ENCODE peak calls at places on chromosome 14, in eight cellular contexts. D is neural progenitor cell; F is psoas muscle; Q is CD4-positive, alpha-beta T cell; K is endothelial cell of umbilical vein; N is A549; H is stomach; X is CD8-positive, alpha-beta T cell. M is an unnamed sample.

GRCh38 chr14:89417469-89418225 is 614 bp upstream of the FOXN3 start:
- DNase-seq in Q (peak; percentile 35), X (peak; percentile 61), N (peak; percentile 61), H (peak; percentile 60), D (peak; percentile 57), K (peak; percentile 49), F (peak; percentile 81), M (peak; percentile 63)

GRCh38 chr14:33714527-33715222 is 236.2 kb downstream of the EGLN3 start:
- DNase-seq in N (no peak), X (no peak), F (no peak), D (no peak), H (no peak), Q (no peak), K (peak; percentile 46), M (no peak)

GRCh38 chr14:99784508-99784907 is 8.7 kb upstream of the EML1 start:
- DNase-seq in N (no peak), D (no peak), F (no peak), Q (no peak), H (no peak), K (no peak), X (no peak), M (no peak)

GRCh38 chr14:84458881-84459280 is 1071.1 kb upstream of the FLRT2 start:
- DNase-seq in Q (no peak), N (no peak), D (no peak), F (no peak), H (no peak), K (no peak), X (no peak), M (no peak)

GRCh38 chr14:72644038-72644437 is 249.9 kb downstream of the DPF3 start:
- DNase-seq in Q (no peak), N (no peak), H (no peak), F (no peak), X (no peak), D (no peak), K (no peak), M (no peak)

GRCh38 chr14:105203057-105203494 is 22.0 kb upstream of the NUDT14 start:
- DNase-seq in D (peak; percentile 83), H (peak; percentile 85), K (peak; percentile 55), Q (peak; percentile 49), N (peak; percentile 81), X (peak; percentile 63), F (peak; percentile 88), M (peak; percentile 84)

GRCh38 chr14:64417042-64417770 is 29.1 kb downstream of the MTHFD1 start:
- DNase-seq in Q (no peak), H (no peak), N (no peak), F (no peak), K (no peak), D (no peak), X (no peak), M (no peak)

GRCh38 chr14:32078030-32078793 is 1.1 kb downstream of the ARHGAP5 start:
- DNase-seq in Q (no peak), N (peak; percentile 21), X (peak; percentile 22), K (peak; percentile 67), F (no peak), D (peak; percentile 27), H (peak; percentile 46), M (peak; percentile 45)

GRCh38 chr14:75301666-75302325 is 23.2 kb downstream of the FOS start:
- DNase-seq in D (no peak), F (peak; percentile 61), H (no peak), X (no peak), K (peak; percentile 64), Q (no peak), N (no peak), M (peak; percentile 60)

GRCh38 chr14:97977711-97978261 is 1180.6 kb downstream of the VRK1 start:
- DNase-seq in H (peak; percentile 59), F (peak; percentile 77), Q (peak; percentile 63), X (peak; percentile 86), N (no peak), D (no peak), K (no peak), M (peak; percentile 91)

GRCh38 chr14:53501361-53502320 is 348.5 kb upstream of the DDHD1 start:
- DNase-seq in Q (no peak), H (no peak), X (no peak), F (no peak), K (no peak), N (no peak), D (no peak), M (no peak)

GRCh38 chr14:79825046-79825521 is 386.2 kb downstream of the DIO2 start:
- DNase-seq in N (no peak), H (no peak), D (no peak), K (no peak), Q (no peak), F (no peak), X (no peak), M (peak; percentile 24)

GRCh38 chr14:80507292-80507869 is 296.1 kb upstream of the DIO2 start:
- DNase-seq in X (no peak), N (no peak), K (no peak), D (no peak), F (no peak), Q (no peak), H (no peak), M (no peak)

GRCh38 chr14:57871487-57872080 is 5.7 kb upstream of the SLC35F4 start:
- DNase-seq in X (no peak), F (no peak), K (peak; percentile 26), D (peak; percentile 75), Q (no peak), N (peak; percentile 21), H (no peak), M (no peak)

GRCh38 chr14:92121207-92121669 is 268 bp downstream of the NDUFB1 start:
- DNase-seq in K (peak; percentile 70), N (no peak), H (peak; percentile 39), F (peak; percentile 80), X (no peak), Q (peak; percentile 14), D (peak; percentile 57), M (no peak)

GRCh38 chr14:54346257-54346656 is 50.5 kb upstream of the CDKN3 start:
- DNase-seq in D (no peak), K (no peak), H (no peak), F (no peak), X (no peak), N (no peak), Q (no peak), M (no peak)

GRCh38 chr14:65110525-65110924 is 8.2 kb upstream of the MAX start:
- DNase-seq in F (no peak), K (no peak), N (no peak), Q (no peak), D (no peak), X (no peak), H (no peak), M (no peak)

GRCh38 chr14:75476274-75476995 is 45.8 kb upstream of the BATF start:
- DNase-seq in D (peak; percentile 74), N (no peak), F (no peak), Q (no peak), K (no peak), H (peak; percentile 17), X (no peak), M (no peak)

GRCh38 chr14:35366048-35366428 is 38.5 kb downstream of the NFKBIA start:
- DNase-seq in N (no peak), D (no peak), X (no peak), H (no peak), F (peak; percentile 69), Q (no peak), K (peak; percentile 33), M (peak; percentile 83)

GRCh38 chr14:35368139-35368460 is 36.4 kb downstream of the NFKBIA start:
- DNase-seq in Q (no peak), N (no peak), H (no peak), F (no peak), D (no peak), X (no peak), K (no peak), M (no peak)

GRCh38 chr14:35366521-35366976 is 38.0 kb downstream of the NFKBIA start:
- DNase-seq in F (no peak), K (no peak), N (no peak), Q (no peak), D (no peak), H (no peak), X (no peak), M (no peak)

GRCh38 chr14:35368583-35368982 is 36.0 kb downstream of the NFKBIA start:
- DNase-seq in K (no peak), N (no peak), H (no peak), F (no peak), Q (no peak), X (no peak), D (no peak), M (no peak)

DNA sequence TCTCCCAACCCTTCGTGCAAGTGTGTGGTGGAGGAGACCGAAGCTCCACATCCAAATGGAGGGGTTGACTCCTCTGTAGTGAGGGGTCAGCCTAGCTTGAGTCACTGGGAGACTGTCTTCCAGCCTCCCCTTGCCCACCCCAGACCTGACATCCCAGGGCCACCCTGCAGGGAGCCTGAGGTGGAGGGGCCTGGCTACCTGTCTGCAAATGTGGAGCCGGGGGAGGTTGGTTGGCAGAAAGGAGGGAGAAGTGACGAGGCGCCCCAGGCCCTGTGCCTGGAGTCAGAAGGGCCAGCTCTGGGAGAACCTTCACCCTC is 37.5 kb downstream of the NFKBIA start:
- DNase-seq in H (no peak), X (no peak), D (no peak), Q (no peak), F (no peak), K (no peak), N (no peak), M (no peak)
- H3K27ac ChIP-seq in H (peak overlapping the region; percentile 83), X (peak overlapping the region; percentile 28), D (no peak overlapping the region), Q (no peak overlapping the region), F (no peak overlapping the region), K (no peak overlapping the region), N (peak overlapping the region; percentile 86), M (peak overlapping the region; percentile 71)

GRCh38 chr14:41824441-41824840 is 217.8 kb downstream of the LRFN5 start:
- DNase-seq in H (no peak), X (no peak), D (no peak), N (no peak), K (no peak), Q (no peak), F (no peak), M (no peak)
- TF ChIP-seq CTCF in H (no peak), X (no peak), D (peak; percentile 37), N (no peak), K (no peak), Q (no peak), F (no peak), M (no peak)

DNA sequence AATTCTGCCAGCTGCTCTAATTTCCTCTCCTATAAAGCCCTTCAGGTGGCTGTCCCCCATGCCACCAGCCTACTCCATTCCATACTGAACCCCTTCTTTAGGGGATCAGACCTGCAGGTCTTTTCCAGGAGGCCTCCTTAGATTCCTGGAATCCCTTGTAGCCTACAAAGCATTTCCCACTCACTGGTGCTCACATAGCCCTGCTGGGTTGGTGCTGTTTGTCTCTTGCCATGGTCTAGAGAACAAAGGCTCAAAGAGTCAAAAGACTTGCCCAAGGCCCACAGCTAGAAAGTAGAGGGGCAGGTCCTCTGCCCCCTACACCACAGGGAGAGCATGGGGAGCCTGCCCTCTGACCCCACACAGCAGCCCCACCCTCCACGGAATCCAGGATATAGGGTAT is 14.8 kb downstream of the ISM2 start:
- DNase-seq in X (no peak), D (no peak), H (no peak), Q (no peak), K (no peak), F (no peak), N (no peak), M (no peak)
- H3K27ac ChIP-seq in X (no peak overlapping the region), D (no peak overlapping the region), H (no peak overlapping the region), Q (no peak overlapping the region), K (no peak overlapping the region), F (no peak overlapping the region), N (no peak overlapping the region), M (no peak overlapping the region)

DNA sequence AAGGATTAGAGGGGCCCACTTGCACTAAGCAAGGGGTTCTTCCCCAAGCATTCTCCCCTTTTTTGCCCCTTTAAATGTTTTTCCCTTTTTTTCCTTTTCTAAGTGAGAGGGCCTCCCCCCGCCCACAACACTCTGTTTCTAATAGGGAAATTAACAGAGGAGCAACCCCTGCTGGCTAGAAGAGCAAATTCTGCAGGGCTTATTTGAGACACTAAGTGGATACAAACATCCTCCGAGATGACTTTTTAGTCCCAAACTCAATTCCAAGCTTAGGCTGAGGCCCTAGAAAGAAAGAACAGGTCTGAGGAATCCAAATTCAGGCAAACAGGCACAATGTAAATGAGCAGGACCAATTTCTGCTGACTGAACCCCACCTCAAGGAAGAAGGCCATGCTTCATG is 138.9 kb downstream of the GPR65 start:
- DNase-seq in X (no peak), K (no peak), H (no peak), N (no peak), F (no peak), Q (no peak), D (peak; percentile 9), M (no peak)
- TF ChIP-seq CTCF in X (no peak), K (no peak), H (no peak), N (no peak), F (no peak), Q (no peak), D (no peak), M (no peak)